ENCODE peak calls at places on chromosome 3, in five cellular contexts. W is GM23248, F is neuronal stem cell, Y is Peyer's patch, X is hepatocyte. Q is an unnamed sample.
A peak's percentile ranks its signal among the peaks of the same experiment; 100 is the strongest.

GRCh38 chr3:128488995-128489859 is 3.8 kb downstream of the GATA2 start:
- DNase-seq in W (peak; percentile 87), F (no peak), Y (no peak), X (peak; percentile 63), Q (no peak)

GRCh38 chr3:49716691-49717538 is 2.6 kb downstream of the AMIGO3 start:
- DNase-seq in W (no peak), F (no peak), Y (no peak), X (peak; percentile 3), Q (no peak)

GRCh38 chr3:117586161-117586560 is 876.6 kb downstream of the TUSC7 start:
- DNase-seq in W (no peak), F (no peak), Y (no peak), X (no peak), Q (no peak)

GRCh38 chr3:150377601-150378466 is 30.3 kb upstream of the TSC22D2 start:
- DNase-seq in W (peak; percentile 36), F (no peak), Y (no peak), X (no peak), Q (no peak)

GRCh38 chr3:159619341-159619885 is 369.2 kb upstream of the IL12A start:
- DNase-seq in W (peak; percentile 62), F (peak; percentile 61), Y (no peak), X (peak; percentile 16), Q (no peak)

GRCh38 chr3:153209596-153209995 is 47.6 kb downstream of the RAP2B start:
- DNase-seq in W (peak; percentile 88), F (no peak), Y (no peak), X (no peak), Q (no peak)

GRCh38 chr3:126870608-126871210 is 112.2 kb upstream of the PLXNA1 start:
- DNase-seq in W (no peak), F (no peak), Y (no peak), X (no peak), Q (no peak)

GRCh38 chr3:128703561-128703960 is 22.4 kb upstream of the RAB7A start:
- DNase-seq in W (no peak), F (no peak), Y (no peak), X (no peak), Q (no peak)

GRCh38 chr3:107994954-107995715 is 95.7 kb downstream of the CD47 start:
- DNase-seq in W (no peak), F (no peak), Y (no peak), X (no peak), Q (no peak)

GRCh38 chr3:46860381-46861292 is 2.6 kb downstream of the MYL3 start:
- DNase-seq in W (peak; percentile 39), F (no peak), Y (no peak), X (peak; percentile 48), Q (peak; percentile 12)

GRCh38 chr3:135217730-135218129 is 422.7 kb downstream of the EPHB1 start:
- DNase-seq in W (no peak), F (no peak), Y (no peak), X (no peak), Q (no peak)

GRCh38 chr3:16767006-16767405 is 117.7 kb upstream of the PLCL2 start:
- DNase-seq in W (peak; percentile 18), F (no peak), Y (no peak), X (no peak), Q (no peak)

GRCh38 chr3:194685723-194686413 is at the start of gene FAM43A:
- DNase-seq in W (peak; percentile 95), F (peak; percentile 67), Y (peak; percentile 95), X (peak; percentile 89), Q (peak; percentile 88)

GRCh38 chr3:22729212-22729611 is 473.9 kb upstream of the UBE2E2 start:
- DNase-seq in W (no peak), F (no peak), Y (no peak), X (no peak), Q (no peak)

GRCh38 chr3:60933828-60934227 is 317.4 kb downstream of the FHIT start:
- DNase-seq in W (no peak), F (no peak), Y (no peak), X (no peak), Q (no peak)

GRCh38 chr3:10281951-10282350 is 10.8 kb downstream of the GHRL start:
- DNase-seq in W (peak; percentile 76), F (no peak), Y (no peak), X (no peak), Q (no peak)

GRCh38 chr3:186425788-186426730 is 64.0 kb upstream of the DGKG start:
- DNase-seq in W (peak; percentile 66), F (no peak), Y (no peak), X (peak; percentile 43), Q (no peak)

GRCh38 chr3:195160257-195160898 is 110.6 kb downstream of the XXYLT1 start:
- DNase-seq in W (peak; percentile 67), F (no peak), Y (no peak), X (peak; percentile 37), Q (no peak)

GRCh38 chr3:170869645-170870593 is at the start of gene RPL22L1:
- DNase-seq in W (peak; percentile 99), F (peak; percentile 91), Y (peak; percentile 95), X (peak; percentile 96), Q (peak; percentile 95)

GRCh38 chr3:108103971-108104797 is 13.4 kb upstream of the CD47 start:
- DNase-seq in W (peak; percentile 26), F (no peak), Y (no peak), X (no peak), Q (no peak)

GRCh38 chr3:181921220-181921619 is 209.5 kb downstream of the SOX2 start:
- DNase-seq in W (no peak), F (no peak), Y (no peak), X (no peak), Q (no peak)

DNA sequence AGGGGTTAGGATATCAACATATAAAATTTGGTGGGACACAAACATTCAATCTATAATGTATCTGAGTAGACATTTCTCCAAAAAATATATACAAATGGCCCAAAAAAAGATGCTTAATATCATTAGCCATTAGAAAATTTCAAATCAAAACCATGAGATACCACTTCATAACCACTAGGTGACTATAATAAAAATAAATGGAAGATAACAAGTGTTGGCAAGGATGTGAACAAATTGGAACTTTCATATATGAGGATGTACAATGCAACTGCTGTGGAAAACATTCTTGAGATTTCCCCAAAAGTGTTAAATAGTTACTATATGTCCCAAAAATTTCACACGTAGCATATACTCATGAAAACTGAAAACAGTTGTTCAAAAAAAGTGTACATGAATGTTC is 36.5 kb upstream of the WNT7A start:
- DNase-seq in W (no peak), F (no peak), Y (no peak), X (no peak), Q (no peak)
- H3K9me3 ChIP-seq in W (no peaks in the 10 kb centered on the region), F (no peaks in the 10 kb centered on the region), Y (peaks cover 3% of the 10 kb centered on the region), X (no peaks in the 10 kb centered on the region), Q (no peaks in the 10 kb centered on the region)

DNA sequence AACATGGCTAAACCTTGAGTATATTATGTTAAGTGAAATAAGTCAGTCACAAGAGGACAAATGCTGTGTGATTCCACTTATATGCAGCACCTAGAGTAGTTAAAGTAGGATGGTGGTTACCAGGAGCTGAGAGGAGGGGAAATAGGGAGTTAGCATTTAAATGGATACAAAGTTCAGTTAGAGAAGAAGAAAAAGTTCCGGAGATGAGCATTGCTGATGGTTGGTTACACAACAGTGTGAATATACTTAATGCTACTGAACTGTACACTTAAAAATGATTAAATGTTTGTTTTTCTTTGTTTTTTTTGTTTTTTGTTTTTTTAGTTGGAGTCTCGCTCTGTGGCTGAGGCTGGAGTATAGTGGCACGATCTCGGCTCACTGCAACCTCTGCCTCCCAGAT is 67.7 kb upstream of the OSTN start:
- DNase-seq in W (no peak), F (no peak), Y (no peak), X (no peak), Q (no peak)
- H3K9me3 ChIP-seq in W (no peaks in the 10 kb centered on the region), F (no peaks in the 10 kb centered on the region), Y (no peaks in the 10 kb centered on the region), X (no peaks in the 10 kb centered on the region), Q (no peaks in the 10 kb centered on the region)

DNA sequence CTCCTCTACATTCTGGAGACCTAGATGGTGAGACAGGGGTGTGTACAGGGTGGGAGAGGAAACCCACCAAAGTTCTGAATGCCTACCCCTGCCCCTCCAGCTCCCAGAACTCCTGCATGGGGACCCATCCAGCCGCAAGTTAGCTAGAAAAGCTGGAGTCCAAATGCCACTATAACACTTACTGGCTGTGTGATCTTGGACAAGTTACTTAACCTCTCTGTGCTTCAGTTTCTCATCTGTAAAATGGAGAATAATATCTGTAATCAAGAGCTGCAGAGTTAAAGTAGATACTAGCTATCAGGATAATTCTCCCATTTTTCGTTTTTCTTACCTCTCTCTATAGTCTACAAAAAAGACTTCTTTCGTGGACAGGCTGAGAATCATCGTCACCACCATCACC is 63.4 kb downstream of the ADCY5 start:
- DNase-seq in W (no peak), F (no peak), Y (no peak), X (no peak), Q (no peak)
- H3K9me3 ChIP-seq in W (no peaks in the 10 kb centered on the region), F (no peaks in the 10 kb centered on the region), Y (no peaks in the 10 kb centered on the region), X (no peaks in the 10 kb centered on the region), Q (no peaks in the 10 kb centered on the region)

GRCh38 chr3:30299674-30300423 is 306.6 kb upstream of the TGFBR2 start:
- DNase-seq in W (no peak), F (no peak), Y (no peak), X (no peak), Q (no peak)
- H3K9me3 ChIP-seq in W (no peaks in the 10 kb centered on the region), F (peaks cover 4% of the 10 kb centered on the region), Y (no peaks in the 10 kb centered on the region), X (no peaks in the 10 kb centered on the region), Q (no peaks in the 10 kb centered on the region)

DNA sequence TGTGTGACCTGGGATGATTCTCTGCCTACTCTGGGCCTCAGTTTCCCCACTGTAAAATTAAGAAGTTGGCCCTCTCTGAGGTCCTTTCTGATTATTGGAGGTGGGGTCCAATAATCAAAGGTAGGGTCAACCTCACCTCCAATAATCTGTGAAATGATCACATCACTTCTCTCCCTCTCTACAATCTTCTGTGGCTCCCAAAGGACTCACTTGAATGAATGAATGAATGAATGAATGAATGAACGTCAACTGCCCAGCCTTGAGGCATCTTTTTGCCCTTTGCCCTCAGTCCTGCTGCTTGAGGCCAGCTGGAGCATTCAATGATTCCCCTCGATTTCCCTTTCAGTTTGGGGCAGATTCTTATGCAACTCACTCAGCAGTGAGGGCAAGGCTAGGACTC is 26.7 kb upstream of the GRIP2 start:
- DNase-seq in W (no peak), F (no peak), Y (no peak), X (no peak), Q (no peak)
- H3K9me3 ChIP-seq in W (no peaks in the 10 kb centered on the region), F (no peaks in the 10 kb centered on the region), Y (no peaks in the 10 kb centered on the region), X (no peaks in the 10 kb centered on the region), Q (no peaks in the 10 kb centered on the region)

GRCh38 chr3:189303584-189303983 is 131.8 kb downstream of the TPRG1 start:
- DNase-seq in W (no peak), F (no peak), Y (no peak), X (no peak), Q (no peak)

GRCh38 chr3:189298469-189299375 is 127.0 kb downstream of the TPRG1 start:
- DNase-seq in W (peak; percentile 28), F (no peak), Y (no peak), X (no peak), Q (no peak)

GRCh38 chr3:189301479-189301878 is 129.7 kb downstream of the TPRG1 start:
- DNase-seq in W (no peak), F (no peak), Y (no peak), X (no peak), Q (no peak)

GRCh38 chr3:189297957-189298356 is 126.2 kb downstream of the TPRG1 start:
- DNase-seq in W (no peak), F (no peak), Y (no peak), X (no peak), Q (no peak)

DNA sequence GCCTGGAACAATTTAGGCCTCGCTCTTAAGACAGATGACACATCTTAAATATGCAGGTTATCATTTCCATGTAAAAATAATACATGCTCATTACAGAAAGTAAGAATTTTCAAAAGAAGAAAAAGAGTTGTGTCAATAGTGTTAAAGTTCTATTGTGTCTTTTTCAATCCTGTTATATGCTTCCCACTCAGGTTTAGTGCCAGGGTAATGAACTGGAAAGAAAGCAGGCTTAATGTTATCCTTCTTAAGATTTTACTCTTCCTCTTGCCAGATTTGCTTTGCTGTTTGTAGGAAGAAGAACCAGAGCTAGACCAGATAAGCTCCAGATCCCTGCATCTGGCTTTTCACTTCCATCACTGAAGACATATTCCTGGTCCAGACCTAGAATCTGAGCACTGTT is 128.6 kb downstream of the TPRG1 start:
- DNase-seq in W (no peak), F (no peak), Y (no peak), X (no peak), Q (no peak)
- H3K9me3 ChIP-seq in W (no peaks in the 10 kb centered on the region), F (no peaks in the 10 kb centered on the region), Y (no peaks in the 10 kb centered on the region), X (no peaks in the 10 kb centered on the region), Q (no peaks in the 10 kb centered on the region)